ENCODE peak calls at places on chromosomes 11 and 22, in four cellular contexts. Z, J, N and S are unnamed samples.
A peak's percentile ranks its signal among the peaks of the same experiment; 100 is the strongest.

GRCh38 chr22:19773470-19774040 is 13.0 kb downstream of the TBX1 start:
- DNase-seq in Z (no peak), J (no peak), N (no peak), S (no peak)

GRCh38 chr22:38513063-38513462 is 7.0 kb upstream of the DDX17 start:
- DNase-seq in N (no peak), Z (no peak), J (no peak), S (no peak)

GRCh38 chr22:31150615-31151014 is 9.4 kb upstream of the RNF185 start:
- DNase-seq in J (no peak), N (no peak), Z (no peak), S (no peak)

GRCh38 chr11:100624346-100624745 is 62.7 kb upstream of the ARHGAP42 start:
- DNase-seq in Z (no peak), N (no peak), J (peak; percentile 8), S (no peak)

GRCh38 chr22:28051787-28052356 is 132.8 kb upstream of the PITPNB start:
- DNase-seq in N (peak; percentile 18), J (peak; percentile 79), Z (peak; percentile 40), S (no peak)

GRCh38 chr22:20089977-20090729 is 10.1 kb downstream of the DGCR8 start:
- DNase-seq in Z (peak; percentile 68), J (no peak), N (no peak), S (no peak)

GRCh38 chr11:63889344-63889743 is 27.6 kb downstream of the RCOR2 start:
- DNase-seq in N (no peak), Z (no peak), J (no peak), S (no peak)

GRCh38 chr11:17972987-17973386 is 39.9 kb downstream of the SERGEF start:
- DNase-seq in N (peak; percentile 12), Z (peak; percentile 85), J (peak; percentile 86), S (peak; percentile 71)

GRCh38 chr11:58067685-58068084 is 36.9 kb downstream of the OR6Q1 start:
- DNase-seq in Z (no peak), N (no peak), J (no peak), S (no peak)

GRCh38 chr11:25449100-25449499 is 882.8 kb upstream of the ANO3 start:
- DNase-seq in J (no peak), N (no peak), Z (no peak), S (no peak)

GRCh38 chr22:49826603-49827306 is 918 bp downstream of the BRD1 start:
- DNase-seq in Z (peak; percentile 22), J (peak; percentile 46), N (no peak), S (no peak)

GRCh38 chr11:61345170-61345610 is 12.2 kb downstream of the TKFC start:
- DNase-seq in J (no peak), Z (peak; percentile 27), N (no peak), S (no peak)

GRCh38 chr11:67272327-67273259 is 6.3 kb downstream of the GRK2 start:
- DNase-seq in J (no peak), N (no peak), Z (no peak), S (no peak)
- H3K4me3 ChIP-seq in J (no peak overlapping the region), N (no peak overlapping the region), Z (no peak overlapping the region), S (no peak overlapping the region)

DNA sequence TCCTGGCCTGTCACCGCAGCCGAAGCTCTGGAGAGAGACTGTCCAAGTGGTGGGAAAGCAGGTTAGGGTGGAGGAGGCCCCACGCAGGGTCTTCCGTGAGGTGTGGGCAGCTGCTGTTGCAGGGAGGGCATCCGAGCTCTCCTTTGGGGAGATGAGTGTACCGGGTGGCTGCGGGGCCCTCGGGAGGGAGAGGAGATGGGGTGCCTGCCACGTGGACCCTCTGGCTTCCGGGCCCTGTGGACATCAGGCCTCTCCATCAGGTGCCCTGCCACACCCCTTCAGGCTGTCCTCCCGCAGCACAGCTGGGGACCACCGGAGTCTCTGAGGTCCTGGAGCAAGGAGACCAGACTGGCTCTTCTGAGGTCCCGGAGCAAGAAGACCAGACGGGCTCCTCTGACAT is 1.7 kb downstream of the PTDSS2 start:
- DNase-seq in Z (no peak), J (no peak), N (no peak), S (no peak)
- H3K4me3 ChIP-seq in Z (peak overlapping the region; percentile 81), J (peak overlapping the region; percentile 68), N (peak overlapping the region; percentile 82), S (no peak overlapping the region)

GRCh38 chr11:74460065-74460464 is 7.3 kb downstream of the KCNE3 start:
- DNase-seq in N (no peak), Z (no peak), J (no peak), S (no peak)
- H3K4me3 ChIP-seq in N (no peak overlapping the region), Z (no peak overlapping the region), J (peak overlapping the region; percentile 49), S (no peak overlapping the region)

DNA sequence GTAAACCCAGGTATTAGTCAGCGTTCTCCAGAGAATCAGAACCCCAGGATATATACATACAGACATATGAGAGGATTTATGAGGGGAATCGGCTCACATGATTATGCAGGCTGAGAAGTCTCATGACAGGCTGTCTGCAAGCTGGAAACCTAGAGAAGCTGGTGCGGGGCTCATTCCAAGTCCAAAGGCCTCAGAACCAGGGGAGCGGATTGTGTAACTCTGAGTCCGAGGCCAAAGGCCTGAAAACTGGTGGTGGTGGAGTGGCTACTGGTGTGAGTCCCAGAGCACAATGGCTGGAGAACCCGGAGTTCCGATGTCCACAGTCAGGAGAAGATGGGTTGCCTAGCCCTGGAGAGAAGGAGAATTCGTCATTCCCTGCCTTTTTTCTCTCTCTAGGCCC is 29.7 kb upstream of the CD81 start:
- DNase-seq in N (no peak), Z (no peak), J (no peak), S (no peak)
- H3K4me3 ChIP-seq in N (no peak overlapping the region), Z (no peak overlapping the region), J (no peak overlapping the region), S (no peak overlapping the region)

DNA sequence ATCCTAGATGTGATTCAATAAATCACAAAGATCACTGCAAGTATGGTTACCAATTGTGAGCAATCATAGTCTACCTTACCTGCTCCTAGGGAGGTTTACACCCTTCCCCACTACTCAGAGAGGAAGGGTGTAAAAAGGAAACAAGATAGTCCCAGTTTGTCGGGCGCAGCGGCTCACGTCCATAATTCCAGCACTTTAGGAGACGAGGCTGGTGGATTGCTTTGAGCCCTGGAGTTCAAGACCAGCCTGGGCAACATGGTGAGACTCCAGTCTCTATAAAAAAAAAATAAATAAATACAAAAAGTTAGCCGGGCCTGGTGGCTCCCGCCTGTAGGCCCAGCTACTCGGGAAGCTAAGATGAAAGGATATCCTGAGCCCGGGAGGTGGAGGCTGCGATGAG is 962 bp upstream of the AMBRA1 start:
- DNase-seq in N (no peak), Z (no peak), J (no peak), S (no peak)
- H3K4me3 ChIP-seq in N (peak overlapping the region; percentile 89), Z (no peak overlapping the region), J (no peak overlapping the region), S (no peak overlapping the region)

GRCh38 chr11:9061807-9062206 is 29.6 kb downstream of the SCUBE2 start:
- DNase-seq in Z (no peak), N (no peak), J (no peak), S (no peak)

GRCh38 chr11:9069256-9069655 is 22.1 kb downstream of the SCUBE2 start:
- DNase-seq in Z (no peak), J (no peak), N (no peak), S (no peak)

GRCh38 chr11:9066432-9066925 is 24.9 kb downstream of the SCUBE2 start:
- DNase-seq in N (no peak), J (no peak), Z (no peak), S (no peak)

GRCh38 chr11:9069861-9070470 is 21.4 kb downstream of the SCUBE2 start:
- DNase-seq in J (no peak), N (no peak), Z (no peak), S (no peak)

DNA sequence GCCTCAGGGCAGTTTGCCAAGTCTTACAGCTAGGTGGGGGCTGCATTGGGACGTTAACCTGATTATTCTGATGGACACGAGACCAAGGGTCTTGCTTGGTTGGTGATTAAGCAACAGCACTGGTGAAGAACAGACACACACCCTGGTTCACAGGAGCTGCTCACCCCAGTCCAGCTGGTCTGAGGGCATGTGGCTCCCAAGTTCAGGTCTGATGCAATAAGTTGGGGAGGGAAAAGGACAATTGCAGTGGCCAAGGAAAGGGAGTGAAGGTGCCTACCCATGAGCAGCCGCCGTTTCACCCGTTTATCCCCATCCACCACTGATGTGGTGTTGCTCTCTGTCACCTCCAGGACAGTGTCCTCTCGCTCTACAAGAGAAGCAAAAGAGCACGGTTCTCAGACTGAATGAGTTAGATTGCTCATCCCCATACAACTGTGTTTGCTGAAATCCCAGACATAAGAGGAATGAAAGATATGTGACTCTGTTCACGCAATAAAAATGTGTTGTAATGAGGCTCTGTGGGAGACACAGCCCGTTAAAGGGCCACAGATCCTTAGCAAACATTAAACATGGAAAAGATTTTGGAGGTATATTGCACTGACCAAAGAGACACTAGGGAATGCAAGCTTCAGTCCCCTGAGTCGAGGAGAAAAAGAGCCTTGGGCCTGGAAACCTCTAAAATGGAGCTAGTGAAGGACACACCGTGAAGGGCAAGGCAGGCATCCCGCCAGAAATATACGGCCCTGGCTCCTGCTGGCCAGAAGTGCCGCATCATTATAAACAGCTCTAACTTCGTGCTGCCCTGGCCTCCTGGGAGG is 25.6 kb downstream of the SCUBE2 start:
- DNase-seq in J (no peak), Z (no peak), N (no peak), S (peak; percentile 17)
- H3K4me3 ChIP-seq in J (no peak overlapping the region), Z (no peak overlapping the region), N (no peak overlapping the region), S (no peak overlapping the region)